ENCODE peak calls at places on chromosome 6, in four cellular contexts. O is H7, D is pancreas, B is HAP-1. P is an unnamed sample.

GRCh38 chr6:53483423-53484353 is 61.2 kb downstream of the GCLC start:
- DNase-seq in B (no peak), O (no peak), D (no peak), P (no peak)

GRCh38 chr6:125743604-125744003 is 5.8 kb upstream of the HEY2 start:
- DNase-seq in O (no peak), B (no peak), D (no peak), P (no peak)

GRCh38 chr6:24458937-24459336 is 30.4 kb downstream of the GPLD1 start:
- DNase-seq in D (no peak), B (no peak), O (no peak), P (no peak)

GRCh38 chr6:128179890-128180440 is 279.1 kb upstream of the THEMIS start:
- DNase-seq in B (no peak), D (no peak), O (no peak), P (no peak)

GRCh38 chr6:45921703-45922270 is 93.9 kb downstream of the CLIC5 start:
- DNase-seq in D (no peak), O (no peak), B (no peak), P (no peak)

GRCh38 chr6:7073810-7074525 is 33.8 kb upstream of the RREB1 start:
- DNase-seq in D (no peak), B (no peak), O (no peak), P (no peak)

GRCh38 chr6:7262037-7262461 is 51.0 kb downstream of the SSR1 start:
- DNase-seq in O (peak), D (peak), B (no peak), P (no peak)

GRCh38 chr6:3119040-3119723 is 671 bp downstream of the BPHL start:
- DNase-seq in O (no peak), D (no peak), B (no peak), P (no peak)

GRCh38 chr6:22302828-22303227 is 6.0 kb upstream of the PRL start:
- DNase-seq in D (no peak), B (no peak), O (no peak), P (no peak)

GRCh38 chr6:108988291-108988690 is 106.4 kb downstream of the SESN1 start:
- DNase-seq in D (no peak), B (no peak), O (no peak), P (no peak)

GRCh38 chr6:108983151-108983550 is 111.5 kb downstream of the SESN1 start:
- DNase-seq in B (no peak), O (no peak), D (no peak), P (no peak)

GRCh38 chr6:108982154-108983113 is 112.2 kb downstream of the SESN1 start:
- DNase-seq in O (no peak), D (no peak), B (no peak), P (no peak)
- H3K4me3 ChIP-seq in O (no peak), D (no peak), B (no peak), P (no peak)

GRCh38 chr6:152765331-152765730 is 14.7 kb downstream of the VIP start:
- DNase-seq in D (no peak), B (no peak), O (no peak), P (no peak)

GRCh38 chr6:152775441-152775840 is 24.8 kb downstream of the VIP start:
- DNase-seq in B (no peak), O (no peak), D (no peak), P (no peak)

GRCh38 chr6:152771061-152771687 is 20.6 kb downstream of the VIP start:
- DNase-seq in B (no peak), D (no peak), O (peak), P (no peak)

GRCh38 chr6:152769159-152769558 is 18.6 kb downstream of the VIP start:
- DNase-seq in O (no peak), D (no peak), B (no peak), P (no peak)

GRCh38 chr6:152769993-152770392 is 19.4 kb downstream of the VIP start:
- DNase-seq in O (no peak), D (no peak), B (no peak), P (no peak)
- H3K4me3 ChIP-seq in O (no peak), D (no peak), B (no peak), P (no peak)

GRCh38 chr6:151805286-151805840 is 2.1 kb upstream of the ESR1 start:
- DNase-seq in D (no peak), B (no peak), O (peak), P (no peak)
- H3K4me3 ChIP-seq in D (no peak), B (no peak), O (no peak), P (no peak)

GRCh38 chr6:50819906-50820589 is 1.4 kb downstream of the TFAP2B start:
- DNase-seq in B (no peak), O (peak), D (no peak), P (no peak)
- H3K4me3 ChIP-seq in B (no peak), O (peak), D (no peak), P (peak)

GRCh38 chr6:100446115-100446921 is 18.4 kb downstream of the SIM1 start:
- DNase-seq in B (no peak), D (peak), O (peak), P (no peak)
- H3K4me3 ChIP-seq in B (no peak), D (no peak), O (no peak), P (no peak)

P was measured in kidney epithelial cell.